ENCODE peak calls at places on chromosomes 12 and 14, in four cellular contexts. T, Z, V and I are unnamed samples.

GRCh38 chr12:103677905-103678304 is 90.8 kb downstream of the STAB2 start:
- DNase-seq in V (no peak), T (no peak), Z (no peak), I (no peak)

GRCh38 chr14:95141684-95142083 is 15.6 kb downstream of the DICER1 start:
- DNase-seq in V (no peak), Z (no peak), T (no peak), I (no peak)

GRCh38 chr12:105270671-105271255 is 34.8 kb upstream of the APPL2 start:
- DNase-seq in Z (no peak), T (no peak), V (no peak), I (no peak)

GRCh38 chr14:32033516-32033915 is 43.6 kb upstream of the ARHGAP5 start:
- DNase-seq in T (no peak), Z (no peak), V (no peak), I (no peak)

GRCh38 chr12:47805417-47805816 is 14.3 kb downstream of the HDAC7 start:
- DNase-seq in V (no peak), Z (no peak), T (peak), I (no peak)

GRCh38 chr12:25518512-25518911 is 34.6 kb downstream of the LMNTD1 start:
- DNase-seq in V (no peak), Z (no peak), T (peak), I (no peak)

GRCh38 chr12:57836442-57837375 is 9.8 kb downstream of the CTDSP2 start:
- DNase-seq in Z (no peak), V (peak), T (peak), I (no peak)

GRCh38 chr14:65336191-65336591 is 76.3 kb upstream of the FUT8 start:
- DNase-seq in Z (no peak), V (no peak), T (peak), I (peak)

GRCh38 chr12:64864319-64864718 is 39.9 kb downstream of the TBC1D30 start:
- DNase-seq in Z (peak), T (no peak), V (no peak), I (no peak)

GRCh38 chr14:32934891-32935633 is 3.6 kb upstream of the NPAS3 start:
- DNase-seq in T (no peak), V (peak), Z (no peak), I (no peak)

GRCh38 chr12:124175731-124176130 is 119.2 kb upstream of the RFLNA start:
- DNase-seq in V (no peak), T (no peak), Z (no peak), I (no peak)

GRCh38 chr14:66701813-66702212 is 193.9 kb downstream of the GPHN start:
- DNase-seq in V (no peak), T (no peak), Z (no peak), I (no peak)

GRCh38 chr12:75443709-75444108 is 36.8 kb upstream of the GLIPR1 start:
- DNase-seq in Z (no peak), V (no peak), T (peak), I (no peak)

GRCh38 chr14:74348735-74349463 is 628 bp downstream of the VRTN start:
- DNase-seq in Z (no peak), T (no peak), V (no peak), I (no peak)

GRCh38 chr12:80857311-80857710 is 80.4 kb downstream of the LIN7A start:
- DNase-seq in V (no peak), Z (no peak), T (peak), I (peak)

GRCh38 chr12:57242329-57242690 is 8.7 kb downstream of the STAC3 start:
- DNase-seq in V (no peak), T (no peak), Z (no peak), I (no peak)

GRCh38 chr14:106442857-106443256 is 916.5 kb downstream of the TMEM121 start:
- DNase-seq in Z (no peak), T (no peak), V (no peak), I (no peak)

GRCh38 chr12:51868821-51869489 is 18.9 kb upstream of the ANKRD33 start:
- DNase-seq in T (no peak), Z (no peak), V (no peak), I (no peak)

GRCh38 chr14:60161176-60162107 is 3.8 kb downstream of the DHRS7 start:
- DNase-seq in Z (no peak), T (peak), V (peak), I (no peak)

GRCh38 chr14:38481939-38482678 is 226.2 kb upstream of the CLEC14A start:
- DNase-seq in V (peak), Z (no peak), T (peak), I (peak)

GRCh38 chr12:123041042-123041531 is 60.6 kb downstream of the ARL6IP4 start:
- DNase-seq in T (no peak), Z (no peak), V (no peak), I (no peak)

GRCh38 chr14:104382361-104383087 is 197.0 kb upstream of the C14orf180 start:
- DNase-seq in V (no peak), Z (no peak), T (no peak), I (no peak)

GRCh38 chr12:9813821-9814798 is 13.2 kb upstream of the KLRF1 start:
- DNase-seq in T (peak), V (peak), Z (peak), I (peak)

DNA sequence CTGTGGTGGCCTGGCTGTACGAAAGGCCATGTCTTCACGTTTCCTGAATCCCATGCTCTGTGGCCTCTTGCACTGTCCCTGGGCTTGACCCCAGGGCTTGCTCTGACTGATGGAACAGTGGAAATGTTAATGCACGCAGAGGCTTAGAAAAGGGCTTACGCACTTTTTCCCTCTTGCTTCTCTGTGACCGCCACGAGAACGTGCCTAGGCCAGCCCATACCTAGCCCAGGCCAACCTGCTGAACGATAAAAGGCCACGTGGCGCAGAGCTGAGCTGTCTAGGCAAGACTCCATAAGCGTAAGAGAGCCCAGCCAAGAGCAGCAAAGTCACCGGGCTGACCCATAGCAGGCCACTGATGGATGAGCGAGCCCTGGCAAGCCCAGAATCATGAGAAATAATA is 18.3 kb downstream of the TTC7B start:
- DNase-seq in V (no peak), Z (no peak), T (no peak), I (peak)
- H3K18ac ChIP-seq in V (no peak), Z (no peak), T (no peak), I (peak)

GRCh38 chr12:116821291-116821690 is 60.0 kb downstream of the HRK start:
- DNase-seq in Z (no peak), V (peak), T (no peak), I (no peak)

GRCh38 chr12:116813271-116814041 is 67.8 kb downstream of the HRK start:
- DNase-seq in Z (no peak), V (no peak), T (peak), I (no peak)

GRCh38 chr12:116818341-116818856 is 62.8 kb downstream of the HRK start:
- DNase-seq in Z (no peak), T (peak), V (no peak), I (no peak)

GRCh38 chr12:116820077-116820656 is 61.1 kb downstream of the HRK start:
- DNase-seq in V (no peak), T (no peak), Z (no peak), I (no peak)

DNA sequence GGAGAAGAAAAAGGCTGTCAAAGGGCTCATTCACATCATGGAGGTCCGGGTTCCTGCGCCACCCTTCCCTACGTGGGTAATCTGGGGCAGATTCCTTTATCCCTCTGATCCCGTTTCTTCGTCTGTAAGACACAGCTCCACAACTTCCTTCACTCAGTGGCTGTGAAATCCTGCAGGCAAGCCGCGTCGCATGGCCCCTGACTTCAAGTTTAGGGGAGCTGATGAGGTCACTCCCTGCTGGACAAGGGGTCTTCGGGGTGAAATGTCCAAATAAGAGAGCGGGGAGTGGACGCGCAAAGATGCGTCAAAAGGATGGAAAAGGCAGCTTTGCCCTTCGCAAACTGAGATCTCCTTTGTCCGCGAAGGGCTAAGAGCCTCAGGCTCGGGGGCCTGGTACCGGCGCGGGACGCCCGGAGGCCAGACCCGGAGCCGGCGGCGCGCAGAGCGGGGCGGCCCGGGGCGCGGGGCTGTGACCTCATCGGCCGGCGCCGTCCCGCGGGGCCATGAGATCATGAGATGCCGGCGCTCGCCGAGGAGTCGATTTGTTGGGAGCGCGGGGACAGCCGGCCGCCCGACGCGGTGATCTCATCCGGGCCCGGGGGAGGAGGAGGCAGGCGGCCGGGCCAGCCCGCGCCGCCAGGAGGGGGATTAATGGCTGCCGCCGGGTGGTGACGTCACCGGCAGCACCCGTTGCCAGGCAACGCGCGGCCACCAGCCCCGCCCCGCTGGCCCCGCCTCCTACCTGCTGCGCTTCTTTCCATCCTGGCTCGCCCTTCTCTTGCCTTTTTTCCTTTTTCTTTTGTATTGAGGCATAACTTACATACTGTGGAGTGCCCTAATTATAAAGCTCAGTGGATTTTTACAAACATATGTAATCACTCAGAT is 62.1 kb downstream of the HRK start:
- DNase-seq in T (peak), V (peak), Z (peak), I (peak)
- H3K18ac ChIP-seq in T (peak), V (peak), Z (peak), I (peak)

GRCh38 chr14:21192447-21192822 is 36.6 kb upstream of the OR5AU1 start:
- DNase-seq in V (no peak), T (no peak), Z (no peak), I (no peak)
- H3K18ac ChIP-seq in V (no peak), T (no peak), Z (peak), I (no peak)

GRCh38 chr12:82357845-82358199 is 365 bp downstream of the CCDC59 start:
- DNase-seq in V (no peak), Z (no peak), T (no peak), I (no peak)
- H3K18ac ChIP-seq in V (peak), Z (no peak), T (no peak), I (peak)

DNA sequence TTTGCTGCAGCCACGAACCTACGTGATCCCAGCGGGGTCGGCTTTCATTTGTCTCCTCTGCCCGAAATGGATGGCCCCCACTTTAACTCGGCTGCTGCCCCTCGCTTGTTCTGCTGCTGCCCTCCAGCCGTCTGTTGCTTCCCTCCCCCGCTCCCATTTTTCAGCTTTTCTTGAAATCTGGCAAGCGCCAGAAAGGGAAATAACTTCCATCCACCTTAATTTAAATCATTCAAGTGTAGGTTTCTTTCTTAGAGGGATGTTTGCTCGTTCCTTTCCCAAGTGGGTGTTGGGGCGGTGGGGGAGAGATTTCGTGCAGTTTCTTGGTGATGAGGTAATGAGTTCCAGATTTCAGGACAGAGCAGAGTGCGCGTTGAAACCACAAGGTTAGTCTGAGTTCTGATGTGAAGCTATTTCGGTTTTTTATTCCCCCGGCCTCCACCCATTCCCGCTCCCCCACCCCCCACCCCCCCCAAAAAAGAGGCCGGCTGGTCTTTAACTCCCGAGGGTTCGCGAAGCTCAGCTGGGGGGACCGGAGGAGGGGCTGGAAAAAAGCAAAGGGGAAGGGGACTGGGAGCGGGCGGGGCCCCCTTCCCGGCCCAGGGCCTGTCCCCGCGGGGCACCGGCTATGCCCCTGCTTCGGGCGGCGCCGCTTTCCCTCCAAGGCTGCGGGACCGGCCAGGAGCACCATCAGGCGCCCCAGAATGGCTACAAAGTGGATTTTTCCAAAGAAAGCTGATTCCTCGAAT is 2.2 kb upstream of the ZFP36L1 start:
- DNase-seq in T (peak), V (no peak), Z (no peak), I (no peak)
- H3K18ac ChIP-seq in T (peak), V (peak), Z (peak), I (peak)

DNA sequence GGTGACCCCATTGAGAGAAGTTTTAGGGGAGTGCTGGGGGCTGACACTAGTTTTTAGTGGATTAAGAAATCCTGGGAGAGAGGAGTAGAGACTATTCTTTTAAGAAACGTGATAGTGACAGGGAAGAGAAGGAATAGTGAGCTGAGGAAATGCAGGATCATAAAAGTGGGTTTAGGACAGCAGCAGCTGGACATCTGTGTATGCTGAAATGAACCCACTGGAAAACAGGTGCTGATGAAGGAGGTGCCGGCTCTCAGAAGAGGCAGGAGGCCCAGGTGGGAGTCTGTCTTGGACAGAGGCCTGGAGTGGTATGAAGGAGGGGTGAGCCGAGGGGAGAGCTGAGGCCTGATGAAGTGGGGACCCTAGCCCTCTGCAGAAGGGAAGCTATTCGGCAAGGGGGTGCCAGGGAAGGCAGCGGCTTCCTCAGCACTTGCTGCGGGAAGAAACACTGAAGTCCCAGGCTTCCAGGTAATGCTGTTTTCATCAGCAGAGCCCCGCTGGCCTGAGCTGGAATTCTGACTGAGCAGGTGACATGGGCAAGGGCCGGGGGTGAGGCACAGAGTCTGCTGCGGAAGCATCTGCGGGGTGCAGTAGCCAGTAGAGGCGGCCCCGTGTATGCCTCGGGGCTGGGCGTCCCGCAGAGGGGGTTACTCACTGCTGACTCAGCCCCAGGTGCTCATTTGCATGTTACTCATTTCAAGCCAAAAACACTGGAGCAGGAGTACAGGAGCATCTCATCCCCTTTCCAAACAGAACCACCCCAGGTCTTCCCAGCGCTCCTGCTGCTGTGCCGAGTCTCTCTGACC is 89.7 kb downstream of the TMCC3 start:
- DNase-seq in V (peak), T (peak), Z (no peak), I (peak)
- H3K18ac ChIP-seq in V (peak), T (no peak), Z (peak), I (no peak)

GRCh38 chr12:62637679-62638078 is 171.1 kb downstream of the MON2 start:
- DNase-seq in T (no peak), Z (no peak), V (peak), I (no peak)
- H3K18ac ChIP-seq in T (no peak), Z (peak), V (no peak), I (no peak)

DNA sequence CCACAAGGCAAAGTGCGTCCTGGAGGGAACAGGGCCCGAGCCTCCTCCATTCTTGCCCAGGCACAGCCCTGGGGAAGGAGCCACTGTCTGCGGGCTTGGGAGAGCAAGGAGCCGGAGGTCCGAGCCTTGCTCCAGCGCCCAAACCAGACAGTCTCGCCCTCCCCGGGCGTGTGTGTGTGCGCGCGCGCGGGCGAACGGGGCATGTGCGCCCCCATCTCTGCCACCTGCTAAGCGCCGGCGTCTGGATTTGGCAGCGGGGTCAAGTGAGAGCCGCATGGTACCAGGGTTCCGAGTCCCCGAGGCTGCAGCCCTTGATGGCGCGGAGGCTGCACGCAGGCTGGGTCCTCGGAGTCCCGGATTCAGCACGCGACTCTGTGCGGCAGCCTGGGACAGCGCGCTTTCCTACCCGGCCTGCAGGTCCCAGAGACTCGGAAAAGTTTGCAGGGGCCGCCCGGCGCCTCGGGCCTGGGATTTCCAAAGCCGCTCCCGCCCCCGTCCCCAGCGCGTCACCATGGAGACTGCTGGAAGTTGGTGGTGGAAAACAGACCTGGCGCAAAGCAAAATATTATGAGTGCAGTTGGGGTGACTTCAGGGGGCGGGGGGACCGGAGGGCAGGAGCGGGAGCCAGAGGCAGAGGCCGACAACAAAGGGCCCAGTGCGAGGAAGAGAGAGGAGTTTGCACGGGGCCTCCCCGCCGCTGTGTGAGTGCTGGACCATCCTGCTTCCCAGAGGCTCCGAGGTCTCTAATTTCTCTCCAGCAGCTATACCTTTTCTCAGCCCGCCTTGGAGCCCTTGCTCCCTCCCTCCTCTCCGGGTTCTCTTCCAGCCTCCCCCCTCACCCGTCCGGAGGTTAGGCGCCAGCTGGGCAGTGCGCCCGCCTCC is 4.2 kb downstream of the RFX4 start:
- DNase-seq in T (no peak), Z (peak), V (peak), I (no peak)
- H3K18ac ChIP-seq in T (no peak), Z (peak), V (no peak), I (no peak)

GRCh38 chr14:23544511-23545447 is 6.8 kb downstream of the ZFHX2 start:
- DNase-seq in T (no peak), Z (no peak), V (peak), I (no peak)
- H3K18ac ChIP-seq in T (no peak), Z (no peak), V (peak), I (no peak)